ENCODE peak calls at places on chromosomes 16 and 17, in four cellular contexts. One of them, this sample, is unnamed.

GRCh38 chr17:16442141-16442540 is 26.8 kb downstream of the TRPV2 start:
- DNase-seq in fibroblast of pulmonary artery: peak; percentile 85
- DNase-seq in sigmoid colon: no peak
- DNase-seq in fibroblast of lung: peak; percentile 41
- DNase-seq in this sample: peak; percentile 62

GRCh38 chr17:62778990-62779681 is 29.0 kb downstream of the MARCHF10 start:
- DNase-seq in fibroblast of lung: peak; percentile 99
- DNase-seq in sigmoid colon: no peak
- DNase-seq in fibroblast of pulmonary artery: peak; percentile 88
- DNase-seq in this sample: peak; percentile 98

GRCh38 chr17:6070895-6071511 is 824 bp downstream of the WSCD1 start:
- DNase-seq in fibroblast of lung: no peak
- DNase-seq in sigmoid colon: no peak
- DNase-seq in fibroblast of pulmonary artery: no peak
- DNase-seq in this sample: no peak

GRCh38 chr16:67163164-67163902 is 1.2 kb upstream of the HSF4 start:
- DNase-seq in fibroblast of pulmonary artery: peak; percentile 52
- DNase-seq in sigmoid colon: peak; percentile 89
- DNase-seq in fibroblast of lung: peak; percentile 49
- DNase-seq in this sample: no peak

GRCh38 chr16:72884573-72884972 is 163.4 kb downstream of the ZFHX3 start:
- DNase-seq in fibroblast of lung: no peak
- DNase-seq in sigmoid colon: no peak
- DNase-seq in fibroblast of pulmonary artery: no peak
- DNase-seq in this sample: no peak

GRCh38 chr17:30956764-30957374 is 14.0 kb upstream of the RNF135 start:
- DNase-seq in sigmoid colon: no peak
- DNase-seq in fibroblast of pulmonary artery: peak; percentile 15
- DNase-seq in fibroblast of lung: no peak
- DNase-seq in this sample: no peak

GRCh38 chr17:56752263-56752662 is 81.5 kb downstream of the C17orf67 start:
- DNase-seq in fibroblast of pulmonary artery: peak; percentile 4
- DNase-seq in sigmoid colon: no peak
- DNase-seq in fibroblast of lung: no peak
- DNase-seq in this sample: peak; percentile 10

GRCh38 chr16:65002265-65002664 is 119.6 kb downstream of the CDH11 start:
- DNase-seq in sigmoid colon: no peak
- DNase-seq in fibroblast of lung: peak; percentile 82
- DNase-seq in fibroblast of pulmonary artery: peak; percentile 89
- DNase-seq in this sample: peak; percentile 65

GRCh38 chr17:69069289-69069688 is 8.6 kb upstream of the ABCA9 start:
- DNase-seq in fibroblast of pulmonary artery: no peak
- DNase-seq in fibroblast of lung: no peak
- DNase-seq in sigmoid colon: no peak
- DNase-seq in this sample: peak; percentile 43

GRCh38 chr17:69066482-69066881 is 5.8 kb upstream of the ABCA9 start:
- DNase-seq in sigmoid colon: no peak
- DNase-seq in fibroblast of pulmonary artery: no peak
- DNase-seq in fibroblast of lung: no peak
- DNase-seq in this sample: no peak

GRCh38 chr17:69064476-69064875 is 3.7 kb upstream of the ABCA9 start:
- DNase-seq in fibroblast of pulmonary artery: no peak
- DNase-seq in fibroblast of lung: no peak
- DNase-seq in sigmoid colon: no peak
- DNase-seq in this sample: no peak

GRCh38 chr17:69065113-69065512 is 4.4 kb upstream of the ABCA9 start:
- DNase-seq in fibroblast of pulmonary artery: no peak
- DNase-seq in sigmoid colon: no peak
- DNase-seq in fibroblast of lung: no peak
- DNase-seq in this sample: no peak

GRCh38 chr17:69067274-69068047 is 6.7 kb upstream of the ABCA9 start:
- DNase-seq in sigmoid colon: no peak
- DNase-seq in fibroblast of lung: no peak
- DNase-seq in fibroblast of pulmonary artery: no peak
- DNase-seq in this sample: no peak
- TF ChIP-seq CTCF in sigmoid colon: no peak
- TF ChIP-seq CTCF in fibroblast of lung: no peak
- TF ChIP-seq CTCF in fibroblast of pulmonary artery: peak; percentile 10
- TF ChIP-seq CTCF in this sample: peak; percentile 2

GRCh38 chr17:34245496-34245895 is 9.6 kb upstream of the CCL2 start:
- DNase-seq in fibroblast of pulmonary artery: no peak
- DNase-seq in fibroblast of lung: peak; percentile 60
- DNase-seq in sigmoid colon: no peak
- DNase-seq in this sample: no peak

GRCh38 chr17:34241062-34241461 is 14.0 kb upstream of the CCL2 start:
- DNase-seq in sigmoid colon: peak; percentile 85
- DNase-seq in fibroblast of lung: peak; percentile 49
- DNase-seq in fibroblast of pulmonary artery: peak; percentile 55
- DNase-seq in this sample: peak; percentile 25

GRCh38 chr17:34242976-34243731 is 11.9 kb upstream of the CCL2 start:
- DNase-seq in fibroblast of lung: no peak
- DNase-seq in fibroblast of pulmonary artery: no peak
- DNase-seq in sigmoid colon: no peak
- DNase-seq in this sample: no peak

GRCh38 chr17:34243732-34244299 is 11.3 kb upstream of the CCL2 start:
- DNase-seq in sigmoid colon: no peak
- DNase-seq in fibroblast of pulmonary artery: no peak
- DNase-seq in fibroblast of lung: no peak
- DNase-seq in this sample: no peak

DNA sequence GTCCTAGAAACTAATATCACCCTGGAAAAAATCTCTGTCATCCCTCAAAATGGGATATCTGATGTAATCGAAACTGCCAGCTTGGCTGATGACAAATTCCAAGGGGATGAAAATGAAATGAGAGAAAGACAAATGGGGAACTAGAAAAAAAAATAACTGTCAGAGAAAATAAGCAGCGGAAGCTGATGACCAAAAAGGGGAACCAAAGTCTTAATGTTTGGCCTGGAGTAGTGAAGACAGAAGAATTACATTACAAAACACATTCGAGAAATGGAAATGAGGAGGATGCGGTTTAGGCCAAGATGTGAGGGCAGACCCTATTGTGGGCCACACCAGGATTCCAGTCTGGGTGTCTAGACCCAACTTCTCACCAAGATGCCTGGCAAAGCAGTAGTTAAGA is 12.5 kb upstream of the CCL2 start:
- DNase-seq in fibroblast of pulmonary artery: no peak
- DNase-seq in sigmoid colon: no peak
- DNase-seq in fibroblast of lung: no peak
- DNase-seq in this sample: no peak
- TF ChIP-seq CTCF in fibroblast of pulmonary artery: no peak
- TF ChIP-seq CTCF in sigmoid colon: no peak
- TF ChIP-seq CTCF in fibroblast of lung: no peak
- TF ChIP-seq CTCF in this sample: no peak

GRCh38 chr17:3659541-3660111 is 8.8 kb downstream of the TAX1BP3 start:
- DNase-seq in fibroblast of pulmonary artery: peak; percentile 87
- DNase-seq in sigmoid colon: peak; percentile 87
- DNase-seq in fibroblast of lung: peak; percentile 89
- DNase-seq in this sample: peak; percentile 96
- TF ChIP-seq CTCF in fibroblast of pulmonary artery: peak; percentile 29
- TF ChIP-seq CTCF in sigmoid colon: peak; percentile 36
- TF ChIP-seq CTCF in fibroblast of lung: peak; percentile 32
- TF ChIP-seq CTCF in this sample: peak; percentile 39

GRCh38 chr16:13803974-13804373 is 116.0 kb upstream of the ERCC4 start:
- DNase-seq in fibroblast of pulmonary artery: no peak
- DNase-seq in fibroblast of lung: no peak
- DNase-seq in sigmoid colon: no peak
- DNase-seq in this sample: no peak

GRCh38 chr16:13811834-13812233 is 108.1 kb upstream of the ERCC4 start:
- DNase-seq in sigmoid colon: no peak
- DNase-seq in fibroblast of lung: no peak
- DNase-seq in fibroblast of pulmonary artery: no peak
- DNase-seq in this sample: no peak

GRCh38 chr16:13808075-13808474 is 111.9 kb upstream of the ERCC4 start:
- DNase-seq in sigmoid colon: no peak
- DNase-seq in fibroblast of pulmonary artery: no peak
- DNase-seq in fibroblast of lung: no peak
- DNase-seq in this sample: no peak

GRCh38 chr16:13809765-13810164 is 110.2 kb upstream of the ERCC4 start:
- DNase-seq in fibroblast of lung: no peak
- DNase-seq in fibroblast of pulmonary artery: no peak
- DNase-seq in sigmoid colon: no peak
- DNase-seq in this sample: no peak
- TF ChIP-seq CTCF in fibroblast of lung: no peak
- TF ChIP-seq CTCF in fibroblast of pulmonary artery: no peak
- TF ChIP-seq CTCF in sigmoid colon: no peak
- TF ChIP-seq CTCF in this sample: no peak

This sample was measured in fibroblast of mammary gland.